ENCODE peak calls at places on chromosomes 5 and 9, in six cellular contexts. E is substantia nigra, N is WERI-Rb-1, Z is psoas muscle, B is HepG2, D is tibial nerve. P is an unnamed sample.

GRCh38 chr5:39452846-39453245 is 28.1 kb upstream of the DAB2 start:
- DNase-seq in E (no peak), N (no peak), Z (no peak), B (no peak), D (no peak), P (no peak)

GRCh38 chr5:178625679-178626483 is 969 bp downstream of the CLK4 start:
- DNase-seq in E (no peak), N (peak; percentile 5), Z (no peak), B (no peak), D (peak; percentile 39), P (no peak)

GRCh38 chr5:158246661-158247060 is 387.7 kb upstream of the CLINT1 start:
- DNase-seq in E (no peak), N (peak; percentile 21), Z (no peak), B (no peak), D (no peak), P (no peak)

GRCh38 chr9:79581794-79582193 is 10.0 kb downstream of the TLE4 start:
- DNase-seq in E (no peak), N (no peak), Z (no peak), B (peak; percentile 41), D (no peak), P (no peak)

GRCh38 chr5:170451764-170452365 is 52.0 kb upstream of the KCNIP1 start:
- DNase-seq in E (no peak), N (no peak), Z (no peak), B (no peak), D (no peak), P (no peak)

GRCh38 chr9:17970285-17970684 is 391.4 kb downstream of the SH3GL2 start:
- DNase-seq in E (no peak), N (no peak), Z (no peak), B (no peak), D (no peak), P (no peak)

GRCh38 chr9:94867842-94868312 is 141.4 kb downstream of the AOPEP start:
- DNase-seq in E (no peak), N (no peak), Z (no peak), B (no peak), D (no peak), P (no peak)

GRCh38 chr9:115590016-115590415 is 472.1 kb upstream of the TNC start:
- DNase-seq in E (no peak), N (no peak), Z (no peak), B (no peak), D (peak; percentile 79), P (no peak)

GRCh38 chr5:175001311-175001710 is 276.9 kb downstream of the MSX2 start:
- DNase-seq in E (no peak), N (no peak), Z (no peak), B (no peak), D (no peak), P (no peak)

GRCh38 chr5:442335-443238 is at the start of gene EXOC3:
- DNase-seq in E (peak; percentile 78), N (peak; percentile 74), Z (peak; percentile 88), B (peak; percentile 52), D (peak; percentile 34), P (peak; percentile 27)
- H3K27ac ChIP-seq in E (peak within 1 kb of the TSS; percentile 75), N (peak within 1 kb of the TSS; percentile 75), Z (peak within 1 kb of the TSS; percentile 87), B (peak within 1 kb of the TSS; percentile 58), D (peak within 1 kb of the TSS; percentile 86), P (peak within 1 kb of the TSS; percentile 79)

GRCh38 chr5:150144876-150145275 is 10.8 kb downstream of the PDGFRB start:
- DNase-seq in E (no peak), N (no peak), Z (no peak), B (no peak), D (no peak), P (no peak)
- H3K27ac ChIP-seq in E (no peak overlapping the region), N (no peak overlapping the region), Z (peak overlapping the region; percentile 61), B (no peak overlapping the region), D (peak overlapping the region; percentile 60), P (peak overlapping the region; percentile 71)

GRCh38 chr5:122656107-122656506 is 118.8 kb upstream of the SNX2 start:
- DNase-seq in E (no peak), N (no peak), Z (no peak), B (no peak), D (no peak), P (no peak)

GRCh38 chr5:122665087-122665486 is 109.8 kb upstream of the SNX2 start:
- DNase-seq in E (no peak), N (no peak), Z (no peak), B (no peak), D (no peak), P (no peak)

GRCh38 chr5:122656577-122656976 is 118.3 kb upstream of the SNX2 start:
- DNase-seq in E (no peak), N (no peak), Z (no peak), B (no peak), D (no peak), P (no peak)

DNA sequence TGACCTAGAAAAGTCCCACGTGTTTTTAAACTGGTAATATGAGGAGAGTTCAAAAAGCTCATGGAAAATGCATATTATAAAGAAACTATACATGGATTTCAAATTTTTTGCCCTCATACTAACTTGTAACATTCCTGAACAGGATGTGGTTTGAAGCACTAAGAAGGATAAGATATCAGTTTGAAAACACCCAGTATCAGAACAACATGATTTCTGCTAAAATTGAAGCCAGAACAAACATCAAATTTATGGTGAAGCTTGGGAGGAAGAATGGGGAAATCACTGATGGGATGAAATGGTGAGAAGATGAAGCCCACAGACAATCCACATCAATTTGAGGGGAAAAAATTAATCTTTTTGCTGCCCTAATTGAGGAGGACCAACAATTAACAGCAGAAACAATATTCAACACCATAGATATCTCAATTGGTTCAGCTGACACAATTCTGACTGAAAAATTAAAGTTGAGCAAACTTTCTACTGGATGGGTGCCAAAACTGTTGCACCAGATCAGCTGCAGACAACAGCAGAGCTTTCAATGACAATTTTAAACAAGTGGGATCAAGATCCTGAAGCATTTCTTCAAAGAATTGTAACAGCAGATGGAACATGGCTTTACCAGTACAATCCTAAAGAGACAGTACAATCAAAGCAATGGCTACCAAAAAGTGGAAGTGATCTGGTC is 113.2 kb upstream of the SNX2 start:
- DNase-seq in E (no peak), N (no peak), Z (no peak), B (no peak), D (peak; percentile 66), P (no peak)
- H3K27ac ChIP-seq in E (no peak overlapping the region), N (no peak overlapping the region), Z (no peak overlapping the region), B (no peak overlapping the region), D (no peak overlapping the region), P (no peak overlapping the region)

GRCh38 chr9:88593537-88594185 is 58.7 kb downstream of the NXNL2 start:
- DNase-seq in E (no peak), N (peak; percentile 58), Z (no peak), B (peak; percentile 46), D (peak; percentile 87), P (no peak)

GRCh38 chr9:88590558-88591146 is 55.7 kb downstream of the NXNL2 start:
- DNase-seq in E (no peak), N (peak; percentile 51), Z (no peak), B (peak; percentile 6), D (no peak), P (no peak)

DNA sequence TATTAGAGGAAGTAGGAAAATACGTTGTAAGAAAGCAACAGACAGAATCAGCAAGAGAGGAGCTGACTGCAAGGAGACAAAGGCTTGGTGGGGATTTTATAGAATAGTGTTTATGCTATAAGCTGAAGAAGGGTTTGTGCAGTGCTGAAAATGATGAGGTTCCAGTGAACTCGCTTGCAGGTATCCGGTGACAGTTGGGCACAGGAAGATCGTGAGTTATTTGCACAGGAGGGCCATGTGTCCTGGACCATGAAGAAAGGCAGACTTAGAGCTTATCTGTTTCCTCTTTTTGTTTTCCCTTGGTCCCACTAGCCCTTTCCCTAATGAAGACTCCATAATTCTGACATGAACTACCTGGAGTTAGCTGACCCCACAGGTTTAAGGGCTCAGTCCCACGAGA is 61.4 kb downstream of the NXNL2 start:
- DNase-seq in E (no peak), N (no peak), Z (no peak), B (no peak), D (no peak), P (no peak)
- H3K27ac ChIP-seq in E (no peak overlapping the region), N (no peak overlapping the region), Z (no peak overlapping the region), B (no peak overlapping the region), D (no peak overlapping the region), P (no peak overlapping the region)

DNA sequence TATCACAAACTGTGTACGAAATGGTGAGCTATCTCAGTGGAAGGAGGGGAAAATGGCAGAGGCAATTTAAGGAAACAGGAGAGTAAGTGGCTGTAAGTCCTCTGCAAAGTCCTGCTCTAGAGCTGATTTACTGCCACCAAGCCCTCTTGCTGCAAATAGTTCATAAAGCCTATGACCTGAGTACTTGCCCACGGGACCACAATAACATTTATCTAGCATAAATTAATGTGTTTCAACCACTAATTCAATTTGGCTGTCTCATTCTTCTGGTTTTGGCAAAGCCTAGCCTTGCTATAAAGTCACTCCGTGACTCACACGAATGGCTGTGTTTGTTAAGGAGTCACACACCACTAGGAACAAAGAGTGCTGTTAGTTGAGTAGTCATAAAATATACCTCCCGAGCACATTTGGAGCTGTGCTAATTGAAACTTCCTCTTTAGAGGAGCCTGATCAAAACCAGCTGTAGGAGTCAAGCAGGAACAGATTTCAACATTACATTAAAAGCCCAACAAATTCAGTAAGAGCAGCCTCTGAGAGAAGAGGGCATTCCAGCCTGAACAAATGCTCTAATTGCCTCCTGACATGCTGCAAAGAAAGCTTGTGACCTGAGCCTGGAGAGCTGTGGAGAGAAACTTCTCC is 738.7 kb upstream of the ZNF608 start:
- DNase-seq in E (peak; percentile 4), N (no peak), Z (no peak), B (no peak), D (peak; percentile 66), P (no peak)
- H3K27ac ChIP-seq in E (peak overlapping the region; percentile 96), N (peak overlapping the region; percentile 85), Z (peak overlapping the region; percentile 85), B (no peak overlapping the region), D (peak overlapping the region; percentile 35), P (peak overlapping the region; percentile 96)

GRCh38 chr5:40834391-40834848 is 602 bp downstream of the RPL37 start:
- DNase-seq in E (no peak), N (no peak), Z (no peak), B (no peak), D (peak; percentile 9), P (no peak)
- H3K27ac ChIP-seq in E (peak overlapping the region; percentile 96), N (peak overlapping the region; percentile 97), Z (peak overlapping the region; percentile 98), B (peak overlapping the region; percentile 84), D (peak overlapping the region; percentile 95), P (peak overlapping the region; percentile 97)

P was measured in caudate nucleus.